ENCODE peak calls at places on chromosomes 13 and 19, in ten cellular contexts. B, L, E, G, J, S, R, P, K and U are unnamed samples.

GRCh38 chr19:30240904-30241695 is 131.1 kb upstream of the ZNF536 start:
- DNase-seq in B (no peak), L (no peak), E (no peak), G (no peak), J (no peak), S (no peak), R (no peak), P (no peak), K (no peak), U (no peak)

GRCh38 chr13:29520671-29521070 is 74.8 kb downstream of the SLC7A1 start:
- DNase-seq in B (peak; percentile 78), L (peak; percentile 18), E (no peak), G (peak; percentile 73), J (no peak), S (no peak), R (peak; percentile 73), P (no peak), K (no peak), U (no peak)

GRCh38 chr19:38649305-38650179 is 2.1 kb downstream of the ACTN4 start:
- DNase-seq in B (no peak), L (no peak), E (no peak), G (no peak), J (no peak), S (no peak), R (no peak), P (no peak), K (no peak), U (no peak)

GRCh38 chr13:74647211-74647610 is 513.0 kb upstream of the KLF12 start:
- DNase-seq in B (no peak), L (no peak), E (no peak), G (no peak), J (no peak), S (no peak), R (no peak), P (no peak), K (no peak), U (no peak)

GRCh38 chr19:13302521-13303270 is 152.5 kb downstream of the IER2 start:
- DNase-seq in B (no peak), L (no peak), E (no peak), G (no peak), J (no peak), S (no peak), R (no peak), P (no peak), K (no peak), U (no peak)

GRCh38 chr13:57633950-57634828 is 2.6 kb downstream of the PCDH17 start:
- DNase-seq in B (no peak), L (no peak), E (no peak), G (no peak), J (no peak), S (no peak), R (no peak), P (peak; percentile 61), K (no peak), U (no peak)

GRCh38 chr13:38862443-38862842 is 128.2 kb downstream of the STOML3 start:
- DNase-seq in B (no peak), L (no peak), E (peak; percentile 4), G (no peak), J (no peak), S (no peak), R (no peak), P (no peak), K (no peak), U (no peak)

GRCh38 chr13:76852991-76853390 is 33.2 kb downstream of the KCTD12 start:
- DNase-seq in B (peak; percentile 73), L (no peak), E (no peak), G (no peak), J (no peak), S (peak; percentile 9), R (peak; percentile 5), P (no peak), K (no peak), U (no peak)

GRCh38 chr19:10227215-10227971 is 3.7 kb downstream of the S1PR2 start:
- DNase-seq in B (no peak), L (no peak), E (no peak), G (no peak), J (no peak), S (no peak), R (no peak), P (peak; percentile 92), K (no peak), U (no peak)

GRCh38 chr13:72839831-72840426 is 58.0 kb downstream of the PIBF1 start:
- DNase-seq in B (peak; percentile 28), L (peak; percentile 3), E (peak; percentile 55), G (peak; percentile 43), J (no peak), S (peak; percentile 23), R (peak; percentile 45), P (no peak), K (no peak), U (peak; percentile 60)

GRCh38 chr19:58385313-58386165 is 1.5 kb upstream of the RPS5 start:
- DNase-seq in B (no peak), L (no peak), E (no peak), G (no peak), J (no peak), S (no peak), R (no peak), P (no peak), K (peak; percentile 84), U (no peak)

GRCh38 chr13:60463787-60464186 is 66.8 kb downstream of the TDRD3 start:
- DNase-seq in B (no peak), L (no peak), E (no peak), G (peak; percentile 71), J (no peak), S (no peak), R (no peak), P (no peak), K (no peak), U (no peak)

GRCh38 chr19:32662186-32662585 is 12.8 kb downstream of the ANKRD27 start:
- DNase-seq in B (no peak), L (no peak), E (no peak), G (no peak), J (no peak), S (no peak), R (peak; percentile 17), P (no peak), K (no peak), U (no peak)

GRCh38 chr13:110056640-110057039 is 250.3 kb downstream of the COL4A1 start:
- DNase-seq in B (no peak), L (no peak), E (no peak), G (no peak), J (no peak), S (no peak), R (no peak), P (no peak), K (no peak), U (no peak)

GRCh38 chr19:19643158-19644053 is at the start of gene GMIP:
- DNase-seq in B (no peak), L (no peak), E (peak; percentile 97), G (peak; percentile 66), J (peak; percentile 82), S (peak; percentile 37), R (peak; percentile 18), P (peak; percentile 41), K (peak; percentile 94), U (peak; percentile 54)

GRCh38 chr19:35396240-35396885 is 25.5 kb downstream of the GPR42 start:
- DNase-seq in B (no peak), L (no peak), E (no peak), G (no peak), J (no peak), S (no peak), R (no peak), P (no peak), K (no peak), U (no peak)

GRCh38 chr13:73059460-73060250 is 850 bp downstream of the KLF5 start:
- DNase-seq in B (no peak), L (no peak), E (peak; percentile 79), G (peak; percentile 71), J (peak; percentile 31), S (peak; percentile 20), R (peak; percentile 5), P (peak; percentile 22), K (peak; percentile 70), U (peak; percentile 45)

GRCh38 chr13:30266751-30267150 is 40.6 kb downstream of the KATNAL1 start:
- DNase-seq in B (no peak), L (no peak), E (no peak), G (no peak), J (no peak), S (no peak), R (no peak), P (no peak), K (no peak), U (no peak)

GRCh38 chr19:49712397-49712859 is 21.5 kb downstream of the CPT1C start:
- DNase-seq in B (no peak), L (no peak), E (no peak), G (peak; percentile 76), J (no peak), S (no peak), R (peak; percentile 73), P (no peak), K (no peak), U (no peak)

GRCh38 chr13:72868229-72868628 is 86.3 kb downstream of the PIBF1 start:
- DNase-seq in B (no peak), L (no peak), E (no peak), G (no peak), J (no peak), S (no peak), R (no peak), P (no peak), K (no peak), U (no peak)

GRCh38 chr13:90968510-90968909 is 379.0 kb upstream of the MIR17HG start:
- DNase-seq in B (no peak), L (no peak), E (peak; percentile 4), G (peak; percentile 41), J (no peak), S (peak; percentile 28), R (no peak), P (peak; percentile 1), K (no peak), U (peak; percentile 10)

GRCh38 chr19:17309962-17310461 is 649 bp downstream of the DDA1 start:
- DNase-seq in B (no peak), L (no peak), E (no peak), G (no peak), J (no peak), S (no peak), R (no peak), P (no peak), K (no peak), U (no peak)

GRCh38 chr19:39194832-39195542 is 1.8 kb upstream of the NCCRP1 start:
- DNase-seq in B (no peak), L (no peak), E (no peak), G (peak; percentile 54), J (no peak), S (peak; percentile 59), R (no peak), P (no peak), K (no peak), U (no peak)

GRCh38 chr19:17125728-17126677 is 50.4 kb downstream of the MYO9B start:
- DNase-seq in B (no peak), L (no peak), E (peak; percentile 75), G (no peak), J (peak; percentile 77), S (no peak), R (no peak), P (peak; percentile 53), K (peak; percentile 84), U (no peak)

GRCh38 chr19:11708457-11708856 is 30.3 kb downstream of the ZNF823 start:
- DNase-seq in B (no peak), L (no peak), E (peak; percentile 14), G (no peak), J (no peak), S (no peak), R (no peak), P (no peak), K (no peak), U (no peak)

GRCh38 chr13:32175307-32175706 is 139.9 kb downstream of the ZAR1L start:
- DNase-seq in B (no peak), L (no peak), E (no peak), G (no peak), J (no peak), S (no peak), R (no peak), P (no peak), K (no peak), U (no peak)

GRCh38 chr19:798415-799075 is 1.3 kb downstream of the PTBP1 start:
- DNase-seq in B (no peak), L (no peak), E (peak; percentile 46), G (no peak), J (peak; percentile 23), S (peak; percentile 52), R (no peak), P (no peak), K (no peak), U (no peak)

GRCh38 chr13:26663801-26664200 is 96.8 kb downstream of the GPR12 start:
- DNase-seq in B (no peak), L (no peak), E (no peak), G (no peak), J (no peak), S (no peak), R (no peak), P (no peak), K (no peak), U (peak; percentile 86)